ENCODE peak calls at places on chromosome 1, in nine cellular contexts. J is GM12891, T is stomach, B is heart left ventricle, S is H54, V is breast epithelium, R is uterus, Z is HCT116, I is K562. X is an unnamed sample.

GRCh38 chr1:161166669-161167548 is 683 bp downstream of the PPOX start:
- DNase-seq in I (peak; percentile 39), J (no peak), R (no peak), T (no peak), S (no peak), B (no peak), Z (no peak), V (no peak), X (no peak)

GRCh38 chr1:218886472-218886871 is 287.2 kb upstream of the LYPLAL1 start:
- DNase-seq in B (no peak), Z (no peak), T (no peak), S (no peak), V (no peak), I (no peak), R (peak; percentile 23), J (no peak), X (no peak)

GRCh38 chr1:7207875-7208646 is 422.8 kb downstream of the CAMTA1 start:
- DNase-seq in I (peak; percentile 72), R (no peak), S (peak; percentile 38), Z (peak; percentile 65), J (peak; percentile 36), B (no peak), V (no peak), T (peak; percentile 63), X (no peak)

GRCh38 chr1:180123463-180123936 is 31.2 kb upstream of the QSOX1 start:
- DNase-seq in I (no peak), B (no peak), S (no peak), V (no peak), J (no peak), R (no peak), Z (no peak), T (no peak), X (no peak)

GRCh38 chr1:22039594-22040347 is 12.7 kb upstream of the CDC42 start:
- DNase-seq in I (peak; percentile 39), T (peak; percentile 89), R (peak; percentile 37), S (peak; percentile 38), J (peak; percentile 66), V (no peak), Z (no peak), B (peak; percentile 82), X (peak; percentile 74)

GRCh38 chr1:99849744-99850457 is at the start of gene AGL:
- DNase-seq in R (peak; percentile 84), T (peak; percentile 91), Z (peak; percentile 58), B (peak; percentile 94), J (peak; percentile 85), I (peak; percentile 95), S (peak; percentile 86), V (peak; percentile 88), X (peak; percentile 77)

GRCh38 chr1:170836146-170836545 is 99.2 kb upstream of the MROH9 start:
- DNase-seq in I (no peak), S (no peak), R (no peak), T (no peak), Z (no peak), V (no peak), J (no peak), B (no peak), X (no peak)

GRCh38 chr1:5975133-5975880 is 16.9 kb downstream of the NPHP4 start:
- DNase-seq in V (no peak), I (no peak), S (peak; percentile 36), Z (no peak), T (peak; percentile 63), R (no peak), B (peak; percentile 76), J (no peak), X (no peak)

GRCh38 chr1:46747683-46748288 is 28.9 kb upstream of the EFCAB14 start:
- DNase-seq in T (peak; percentile 57), J (no peak), Z (peak; percentile 34), B (no peak), R (no peak), I (peak; percentile 67), S (peak; percentile 30), V (no peak), X (no peak)

GRCh38 chr1:236759252-236759859 is 35.7 kb upstream of the MTR start:
- DNase-seq in Z (peak; percentile 37), J (peak; percentile 24), T (no peak), B (no peak), R (no peak), S (peak; percentile 27), I (peak; percentile 64), V (no peak), X (no peak)

GRCh38 chr1:6807782-6808181 is 22.5 kb downstream of the CAMTA1 start:
- DNase-seq in I (no peak), R (no peak), J (no peak), V (no peak), B (no peak), Z (no peak), T (no peak), S (no peak), X (no peak)

GRCh38 chr1:81259620-81260411 is 540.9 kb upstream of the ADGRL2 start:
- DNase-seq in V (no peak), R (no peak), J (no peak), I (no peak), B (no peak), Z (no peak), S (no peak), T (no peak), X (no peak)

GRCh38 chr1:17161137-17161700 is 42.0 kb upstream of the PADI2 start:
- DNase-seq in R (no peak), V (no peak), J (no peak), S (no peak), I (no peak), Z (no peak), T (no peak), B (no peak), X (no peak)

GRCh38 chr1:15708486-15709137 is 24.5 kb downstream of the PLEKHM2 start:
- DNase-seq in J (no peak), R (no peak), I (no peak), Z (no peak), S (no peak), B (no peak), T (no peak), V (no peak), X (no peak)

GRCh38 chr1:9612871-9613624 is 24.3 kb downstream of the TMEM201 start:
- DNase-seq in S (no peak), T (no peak), B (no peak), Z (no peak), J (no peak), R (no peak), I (no peak), V (no peak), X (no peak)

GRCh38 chr1:1243261-1243660 is 3.3 kb downstream of the C1QTNF12 start:
- DNase-seq in V (no peak), J (no peak), B (no peak), Z (no peak), R (no peak), T (no peak), I (no peak), S (no peak), X (no peak)

GRCh38 chr1:12527564-12527963 is 90.4 kb downstream of the DHRS3 start:
- DNase-seq in J (no peak), S (no peak), T (peak; percentile 86), V (no peak), B (no peak), Z (no peak), R (peak; percentile 10), I (no peak), X (no peak)

DNA sequence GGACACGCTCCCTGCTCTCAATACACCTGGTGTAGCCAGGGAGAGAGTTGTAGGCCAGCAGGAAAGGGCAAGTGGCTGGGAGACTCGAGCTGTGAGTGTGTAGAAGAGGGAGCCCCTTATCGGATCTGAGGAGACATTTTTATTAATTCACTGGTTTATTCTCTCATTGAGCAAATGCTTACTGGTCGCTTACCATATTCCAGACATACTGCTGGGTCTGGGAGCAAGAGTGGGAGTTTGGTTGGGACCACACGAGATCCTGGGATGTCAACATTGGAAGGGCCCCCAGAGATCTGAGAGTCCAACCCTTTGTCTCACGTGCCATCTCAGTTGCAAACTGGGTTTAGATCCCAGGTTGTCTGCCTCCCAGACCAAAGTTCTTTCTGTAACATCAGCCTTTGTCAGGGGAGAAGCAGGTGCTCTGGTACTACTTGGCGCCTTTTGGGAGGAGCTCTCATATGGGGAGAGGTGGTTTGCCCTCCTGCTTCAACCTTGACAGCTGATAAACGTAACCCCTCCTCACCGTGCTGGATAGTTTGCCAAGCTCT is 680 bp downstream of the TMEM222 start:
- DNase-seq in J (no peak), T (no peak), Z (no peak), I (peak; percentile 41), R (no peak), S (no peak), V (no peak), B (no peak), X (no peak)
- TF ChIP-seq POLR2A in J (no peak), T (no peak), Z (no peak), I (no peak), R (no peak), S (no peak), V (no peak), B (no peak), X (no peak)

DNA sequence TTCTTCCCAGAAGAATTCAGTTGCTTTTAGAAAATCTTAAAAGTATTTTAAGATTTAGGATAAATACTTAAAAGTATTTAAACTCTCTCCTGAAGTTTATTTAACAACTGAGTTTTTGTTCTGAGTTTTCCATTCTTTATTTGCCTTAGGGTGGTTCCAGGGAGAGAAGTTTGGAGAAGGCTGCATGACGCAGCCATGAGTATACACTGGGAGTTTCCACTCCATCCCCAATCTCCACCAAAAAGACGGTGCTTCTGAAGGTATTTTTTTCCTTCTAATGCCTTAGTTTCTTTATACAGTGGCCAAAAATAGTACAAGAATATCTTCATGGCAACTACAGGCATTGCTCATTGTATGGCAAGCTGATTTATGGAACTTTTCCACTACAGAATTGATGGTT is 122.7 kb downstream of the ST6GALNAC5 start:
- DNase-seq in J (no peak), I (no peak), T (no peak), V (no peak), R (no peak), S (no peak), Z (no peak), B (no peak), X (no peak)
- TF ChIP-seq POLR2A in J (no peak), I (no peak), T (no peak), V (no peak), R (no peak), S (no peak), Z (no peak), B (no peak), X (no peak)

GRCh38 chr1:28235746-28236655 is at the start of gene ATP5IF1:
- DNase-seq in S (peak; percentile 79), V (peak; percentile 97), T (peak; percentile 98), Z (peak; percentile 96), R (peak; percentile 97), J (peak; percentile 93), B (peak; percentile 98), I (peak; percentile 99), X (peak; percentile 99)
- TF ChIP-seq POLR2A in S (peak; percentile 94), V (peak; percentile 77), T (peak; percentile 71), Z (peak; percentile 94), R (peak; percentile 97), J (peak; percentile 99), B (peak; percentile 97), I (peak; percentile 98), X (peak; percentile 97)

GRCh38 chr1:211830330-211831142 is at the start of gene LPGAT1:
- DNase-seq in T (peak; percentile 82), R (peak; percentile 73), V (peak; percentile 82), I (peak; percentile 91), B (peak; percentile 90), S (peak; percentile 76), Z (peak; percentile 27), J (peak; percentile 70), X (peak; percentile 60)
- TF ChIP-seq POLR2A in T (no peak), R (no peak), V (no peak), I (no peak), B (no peak), S (peak; percentile 65), Z (no peak), J (no peak), X (no peak)

X was measured in GM12892.